ENCODE peak calls at places on chromosomes 5 and 9, in four cellular contexts. A is left ventricle myocardium inferior, B is brain microvascular endothelial cell, P is cardiac muscle cell. Q is an unnamed sample.
A peak's percentile ranks its signal among the peaks of the same experiment; 100 is the strongest.

GRCh38 chr9:134488901-134489280 is 152.7 kb upstream of the COL5A1 start:
- DNase-seq in A (no peak), B (no peak), P (peak; percentile 48), Q (no peak)

GRCh38 chr5:149046196-149046829 is 16.5 kb downstream of the SH3TC2 start:
- DNase-seq in A (no peak), B (peak; percentile 82), P (peak; percentile 37), Q (no peak)

GRCh38 chr5:36728697-36729543 is 122.5 kb downstream of the SLC1A3 start:
- DNase-seq in A (no peak), B (peak; percentile 49), P (peak; percentile 79), Q (peak; percentile 40)

GRCh38 chr5:126801992-126802294 is 25.0 kb downstream of the LMNB1 start:
- DNase-seq in A (no peak), B (peak; percentile 48), P (peak; percentile 79), Q (peak; percentile 22)

GRCh38 chr9:115109486-115109885 is 8.5 kb downstream of the TNC start:
- DNase-seq in B (peak; percentile 48), P (peak; percentile 60), A (no peak), Q (peak; percentile 73)

GRCh38 chr5:120806132-120806531 is 342.0 kb downstream of the PRR16 start:
- DNase-seq in B (peak; percentile 19), P (peak; percentile 19), A (no peak), Q (no peak)

GRCh38 chr5:134590992-134591659 is 41.5 kb downstream of the SAR1B start:
- DNase-seq in B (no peak), A (no peak), P (no peak), Q (peak; percentile 73)

GRCh38 chr9:90162819-90163218 is 479.8 kb downstream of the DIRAS2 start:
- DNase-seq in P (no peak), B (no peak), A (no peak), Q (no peak)

GRCh38 chr9:100049551-100049950 is 49.2 kb downstream of the ERP44 start:
- DNase-seq in B (no peak), P (no peak), A (no peak), Q (no peak)
- H3K36me3 ChIP-seq in B (peaks cover 8% of the 10 kb centered on the region), P (no peaks in the 10 kb centered on the region), A (peaks cover 17% of the 10 kb centered on the region), Q (peaks cover 9% of the 10 kb centered on the region)

GRCh38 chr5:6746244-6746643 is 33.0 kb downstream of the TENT4A start:
- DNase-seq in P (no peak), B (no peak), A (no peak), Q (no peak)

GRCh38 chr5:6744841-6745705 is 31.8 kb downstream of the TENT4A start:
- DNase-seq in B (no peak), A (no peak), P (no peak), Q (no peak)

GRCh38 chr5:6748142-6748541 is 34.9 kb downstream of the TENT4A start:
- DNase-seq in A (no peak), P (no peak), B (no peak), Q (no peak)

GRCh38 chr5:6747103-6747502 is 33.9 kb downstream of the TENT4A start:
- DNase-seq in A (no peak), B (no peak), P (no peak), Q (no peak)

GRCh38 chr5:6745706-6746217 is 32.5 kb downstream of the TENT4A start:
- DNase-seq in A (no peak), B (peak; percentile 58), P (peak; percentile 75), Q (peak; percentile 44)
- H3K36me3 ChIP-seq in A (peaks cover 61% of the 10 kb centered on the region), B (peaks cover 20% of the 10 kb centered on the region), P (peaks cover 17% of the 10 kb centered on the region), Q (peaks cover 26% of the 10 kb centered on the region)

GRCh38 chr5:140647042-140647341 is 438 bp downstream of the NDUFA2 start:
- DNase-seq in P (no peak), A (no peak), B (no peak), Q (no peak)

GRCh38 chr5:140637722-140638473 is 1.4 kb upstream of the TMCO6 start:
- DNase-seq in P (no peak), B (no peak), A (no peak), Q (no peak)

GRCh38 chr5:140639093-140639821 is at the start of gene TMCO6:
- DNase-seq in P (peak; percentile 98), A (peak; percentile 99), B (peak; percentile 93), Q (peak; percentile 92)

GRCh38 chr5:140641716-140642115 is 2.5 kb downstream of the TMCO6 start:
- DNase-seq in A (no peak), B (no peak), P (no peak), Q (no peak)

DNA sequence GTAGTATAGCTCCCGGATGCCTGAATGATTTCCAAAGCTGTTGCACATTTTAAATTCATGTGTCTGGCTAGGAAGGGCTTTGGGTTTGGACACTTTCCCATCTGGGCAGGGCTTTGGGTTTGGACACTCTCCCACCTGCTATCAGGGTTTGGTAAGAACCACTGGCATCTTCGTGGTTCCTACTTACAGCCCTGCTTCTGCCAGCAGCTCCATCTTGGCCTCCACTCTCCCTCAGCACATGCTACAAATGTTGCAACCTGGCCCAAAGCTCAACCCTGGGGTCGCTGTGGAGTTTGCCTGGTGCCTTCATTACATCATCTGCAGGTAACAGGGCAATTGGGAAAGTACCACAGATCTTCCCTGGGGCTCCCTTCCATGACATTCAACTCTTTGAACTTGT is 3.5 kb downstream of the TMCO6 start:
- DNase-seq in B (no peak), P (peak; percentile 92), A (no peak), Q (no peak)
- H3K36me3 ChIP-seq in B (peaks cover 13% of the 10 kb centered on the region), P (peaks cover 11% of the 10 kb centered on the region), A (peaks cover 44% of the 10 kb centered on the region), Q (peaks cover 9% of the 10 kb centered on the region)

GRCh38 chr9:102479191-102479590 is 515.9 kb upstream of the CYLC2 start:
- DNase-seq in A (no peak), P (no peak), B (peak; percentile 72), Q (no peak)
- H3K36me3 ChIP-seq in A (no peaks in the 10 kb centered on the region), P (no peaks in the 10 kb centered on the region), B (no peaks in the 10 kb centered on the region), Q (no peaks in the 10 kb centered on the region)

GRCh38 chr9:136501686-136502085 is 18.8 kb upstream of the SEC16A start:
- DNase-seq in A (no peak), P (no peak), B (no peak), Q (no peak)
- H3K36me3 ChIP-seq in A (peaks cover 99% of the 10 kb centered on the region), P (peaks cover 10% of the 10 kb centered on the region), B (peaks cover 48% of the 10 kb centered on the region), Q (peaks cover 32% of the 10 kb centered on the region)

Q was measured in mammary epithelial cell.